ENCODE peak calls at places on chromosomes 2 and 18, in nine cellular contexts. One of them, this sample, is unnamed.
A peak's percentile ranks its signal among the peaks of the same experiment; 100 is the strongest.

GRCh38 chr18:37409870-37410269 is 155.7 kb downstream of the CELF4 start:
- DNase-seq in RPMI7951: no peak
- DNase-seq in HCT116: no peak
- DNase-seq in stimulated activated CD8-positive, alpha-beta memory T cell treated with anti-CD3 and anti-CD28 coated beads, Interleukin-7, amount 100 ng/mL, for 24 hours: no peak
- DNase-seq in activated gamma-delta T cell treated with Interleukin-2 at 50 U/mL for 16 hours: no peak
- DNase-seq in GM12865: no peak
- DNase-seq in psoas muscle: no peak
- DNase-seq in NB4: no peak
- DNase-seq in epithelial cell of esophagus: no peak
- DNase-seq in this sample: no peak

GRCh38 chr2:65666156-65666725 is 233.8 kb upstream of the SPRED2 start:
- DNase-seq in NB4: peak; percentile 93
- DNase-seq in RPMI7951: peak; percentile 83
- DNase-seq in psoas muscle: no peak
- DNase-seq in HCT116: no peak
- DNase-seq in activated gamma-delta T cell treated with Interleukin-2 at 50 U/mL for 16 hours: no peak
- DNase-seq in stimulated activated CD8-positive, alpha-beta memory T cell treated with anti-CD3 and anti-CD28 coated beads, Interleukin-7, amount 100 ng/mL, for 24 hours: no peak
- DNase-seq in epithelial cell of esophagus: peak; percentile 62
- DNase-seq in GM12865: peak; percentile 89
- DNase-seq in this sample: no peak

GRCh38 chr2:26727641-26728561 is 35.4 kb downstream of the KCNK3 start:
- DNase-seq in HCT116: no peak
- DNase-seq in stimulated activated CD8-positive, alpha-beta memory T cell treated with anti-CD3 and anti-CD28 coated beads, Interleukin-7, amount 100 ng/mL, for 24 hours: no peak
- DNase-seq in NB4: no peak
- DNase-seq in psoas muscle: no peak
- DNase-seq in activated gamma-delta T cell treated with Interleukin-2 at 50 U/mL for 16 hours: no peak
- DNase-seq in epithelial cell of esophagus: no peak
- DNase-seq in RPMI7951: no peak
- DNase-seq in GM12865: no peak
- DNase-seq in this sample: no peak

GRCh38 chr2:176814740-176815367 is 397.7 kb upstream of the HNRNPA3 start:
- DNase-seq in HCT116: peak; percentile 12
- DNase-seq in psoas muscle: no peak
- DNase-seq in activated gamma-delta T cell treated with Interleukin-2 at 50 U/mL for 16 hours: no peak
- DNase-seq in NB4: peak; percentile 34
- DNase-seq in GM12865: peak; percentile 52
- DNase-seq in RPMI7951: peak; percentile 32
- DNase-seq in stimulated activated CD8-positive, alpha-beta memory T cell treated with anti-CD3 and anti-CD28 coated beads, Interleukin-7, amount 100 ng/mL, for 24 hours: no peak
- DNase-seq in epithelial cell of esophagus: peak; percentile 20
- DNase-seq in this sample: peak; percentile 61

GRCh38 chr2:211748339-211748738 is 790.3 kb downstream of the ERBB4 start:
- DNase-seq in activated gamma-delta T cell treated with Interleukin-2 at 50 U/mL for 16 hours: no peak
- DNase-seq in epithelial cell of esophagus: no peak
- DNase-seq in RPMI7951: no peak
- DNase-seq in GM12865: no peak
- DNase-seq in stimulated activated CD8-positive, alpha-beta memory T cell treated with anti-CD3 and anti-CD28 coated beads, Interleukin-7, amount 100 ng/mL, for 24 hours: no peak
- DNase-seq in NB4: no peak
- DNase-seq in HCT116: no peak
- DNase-seq in psoas muscle: no peak
- DNase-seq in this sample: no peak

GRCh38 chr2:1518891-1519530 is 105.7 kb downstream of the TPO start:
- DNase-seq in stimulated activated CD8-positive, alpha-beta memory T cell treated with anti-CD3 and anti-CD28 coated beads, Interleukin-7, amount 100 ng/mL, for 24 hours: no peak
- DNase-seq in RPMI7951: peak; percentile 55
- DNase-seq in GM12865: no peak
- DNase-seq in activated gamma-delta T cell treated with Interleukin-2 at 50 U/mL for 16 hours: no peak
- DNase-seq in epithelial cell of esophagus: no peak
- DNase-seq in HCT116: no peak
- DNase-seq in psoas muscle: no peak
- DNase-seq in NB4: no peak
- DNase-seq in this sample: no peak

GRCh38 chr2:23069935-23070334 is 315.0 kb upstream of the KLHL29 start:
- DNase-seq in activated gamma-delta T cell treated with Interleukin-2 at 50 U/mL for 16 hours: no peak
- DNase-seq in HCT116: no peak
- DNase-seq in GM12865: no peak
- DNase-seq in epithelial cell of esophagus: no peak
- DNase-seq in psoas muscle: no peak
- DNase-seq in NB4: no peak
- DNase-seq in stimulated activated CD8-positive, alpha-beta memory T cell treated with anti-CD3 and anti-CD28 coated beads, Interleukin-7, amount 100 ng/mL, for 24 hours: no peak
- DNase-seq in RPMI7951: no peak
- DNase-seq in this sample: no peak

GRCh38 chr2:129760669-129761068 is 218.8 kb upstream of the RAB6C start:
- DNase-seq in RPMI7951: no peak
- DNase-seq in psoas muscle: no peak
- DNase-seq in activated gamma-delta T cell treated with Interleukin-2 at 50 U/mL for 16 hours: no peak
- DNase-seq in NB4: no peak
- DNase-seq in stimulated activated CD8-positive, alpha-beta memory T cell treated with anti-CD3 and anti-CD28 coated beads, Interleukin-7, amount 100 ng/mL, for 24 hours: no peak
- DNase-seq in GM12865: no peak
- DNase-seq in epithelial cell of esophagus: no peak
- DNase-seq in HCT116: no peak
- DNase-seq in this sample: no peak

GRCh38 chr2:11749646-11750349 is 3.4 kb downstream of the LPIN1 start:
- DNase-seq in psoas muscle: no peak
- DNase-seq in stimulated activated CD8-positive, alpha-beta memory T cell treated with anti-CD3 and anti-CD28 coated beads, Interleukin-7, amount 100 ng/mL, for 24 hours: no peak
- DNase-seq in GM12865: peak; percentile 85
- DNase-seq in epithelial cell of esophagus: no peak
- DNase-seq in activated gamma-delta T cell treated with Interleukin-2 at 50 U/mL for 16 hours: no peak
- DNase-seq in HCT116: no peak
- DNase-seq in NB4: no peak
- DNase-seq in RPMI7951: peak; percentile 59
- DNase-seq in this sample: no peak

GRCh38 chr18:59388180-59388579 is 29.1 kb upstream of the LMAN1 start:
- DNase-seq in RPMI7951: no peak
- DNase-seq in activated gamma-delta T cell treated with Interleukin-2 at 50 U/mL for 16 hours: no peak
- DNase-seq in NB4: no peak
- DNase-seq in GM12865: no peak
- DNase-seq in psoas muscle: no peak
- DNase-seq in stimulated activated CD8-positive, alpha-beta memory T cell treated with anti-CD3 and anti-CD28 coated beads, Interleukin-7, amount 100 ng/mL, for 24 hours: no peak
- DNase-seq in HCT116: no peak
- DNase-seq in epithelial cell of esophagus: no peak
- DNase-seq in this sample: no peak

GRCh38 chr18:26656944-26657536 is 108.7 kb upstream of the KCTD1 start:
- DNase-seq in NB4: peak; percentile 72
- DNase-seq in stimulated activated CD8-positive, alpha-beta memory T cell treated with anti-CD3 and anti-CD28 coated beads, Interleukin-7, amount 100 ng/mL, for 24 hours: no peak
- DNase-seq in GM12865: peak; percentile 54
- DNase-seq in RPMI7951: peak; percentile 68
- DNase-seq in HCT116: no peak
- DNase-seq in psoas muscle: peak; percentile 75
- DNase-seq in epithelial cell of esophagus: peak; percentile 71
- DNase-seq in activated gamma-delta T cell treated with Interleukin-2 at 50 U/mL for 16 hours: no peak
- DNase-seq in this sample: peak; percentile 64

GRCh38 chr2:47189635-47190034 is 34.5 kb upstream of the STPG4 start:
- DNase-seq in NB4: no peak
- DNase-seq in GM12865: no peak
- DNase-seq in epithelial cell of esophagus: peak; percentile 50
- DNase-seq in HCT116: no peak
- DNase-seq in stimulated activated CD8-positive, alpha-beta memory T cell treated with anti-CD3 and anti-CD28 coated beads, Interleukin-7, amount 100 ng/mL, for 24 hours: no peak
- DNase-seq in RPMI7951: peak; percentile 72
- DNase-seq in psoas muscle: no peak
- DNase-seq in activated gamma-delta T cell treated with Interleukin-2 at 50 U/mL for 16 hours: no peak
- DNase-seq in this sample: peak; percentile 80

GRCh38 chr2:217398101-217398500 is 538.2 kb upstream of the TNP1 start:
- DNase-seq in psoas muscle: no peak
- DNase-seq in HCT116: no peak
- DNase-seq in activated gamma-delta T cell treated with Interleukin-2 at 50 U/mL for 16 hours: no peak
- DNase-seq in RPMI7951: no peak
- DNase-seq in GM12865: no peak
- DNase-seq in epithelial cell of esophagus: no peak
- DNase-seq in NB4: no peak
- DNase-seq in stimulated activated CD8-positive, alpha-beta memory T cell treated with anti-CD3 and anti-CD28 coated beads, Interleukin-7, amount 100 ng/mL, for 24 hours: no peak
- DNase-seq in this sample: no peak

GRCh38 chr2:55877101-55877500 is 46.5 kb downstream of the EFEMP1 start:
- DNase-seq in HCT116: no peak
- DNase-seq in NB4: no peak
- DNase-seq in stimulated activated CD8-positive, alpha-beta memory T cell treated with anti-CD3 and anti-CD28 coated beads, Interleukin-7, amount 100 ng/mL, for 24 hours: no peak
- DNase-seq in RPMI7951: no peak
- DNase-seq in GM12865: no peak
- DNase-seq in epithelial cell of esophagus: no peak
- DNase-seq in activated gamma-delta T cell treated with Interleukin-2 at 50 U/mL for 16 hours: no peak
- DNase-seq in psoas muscle: no peak
- DNase-seq in this sample: no peak

GRCh38 chr18:68972176-68972575 is 174.3 kb downstream of the CCDC102B start:
- DNase-seq in stimulated activated CD8-positive, alpha-beta memory T cell treated with anti-CD3 and anti-CD28 coated beads, Interleukin-7, amount 100 ng/mL, for 24 hours: no peak
- DNase-seq in activated gamma-delta T cell treated with Interleukin-2 at 50 U/mL for 16 hours: no peak
- DNase-seq in RPMI7951: peak; percentile 14
- DNase-seq in epithelial cell of esophagus: peak; percentile 33
- DNase-seq in psoas muscle: no peak
- DNase-seq in GM12865: no peak
- DNase-seq in NB4: no peak
- DNase-seq in HCT116: no peak
- DNase-seq in this sample: no peak

GRCh38 chr18:36047521-36047920 is 19.8 kb downstream of the RPRD1A start:
- DNase-seq in HCT116: no peak
- DNase-seq in epithelial cell of esophagus: no peak
- DNase-seq in activated gamma-delta T cell treated with Interleukin-2 at 50 U/mL for 16 hours: no peak
- DNase-seq in RPMI7951: no peak
- DNase-seq in psoas muscle: no peak
- DNase-seq in stimulated activated CD8-positive, alpha-beta memory T cell treated with anti-CD3 and anti-CD28 coated beads, Interleukin-7, amount 100 ng/mL, for 24 hours: no peak
- DNase-seq in GM12865: no peak
- DNase-seq in NB4: no peak
- DNase-seq in this sample: no peak

GRCh38 chr2:147092266-147092665 is 752.6 kb upstream of the ACVR2A start:
- DNase-seq in RPMI7951: no peak
- DNase-seq in stimulated activated CD8-positive, alpha-beta memory T cell treated with anti-CD3 and anti-CD28 coated beads, Interleukin-7, amount 100 ng/mL, for 24 hours: no peak
- DNase-seq in NB4: no peak
- DNase-seq in activated gamma-delta T cell treated with Interleukin-2 at 50 U/mL for 16 hours: no peak
- DNase-seq in GM12865: no peak
- DNase-seq in psoas muscle: no peak
- DNase-seq in epithelial cell of esophagus: no peak
- DNase-seq in HCT116: no peak
- DNase-seq in this sample: no peak

GRCh38 chr2:133787207-133787606 is 218.9 kb upstream of the NCKAP5 start:
- DNase-seq in HCT116: no peak
- DNase-seq in RPMI7951: peak; percentile 60
- DNase-seq in psoas muscle: no peak
- DNase-seq in stimulated activated CD8-positive, alpha-beta memory T cell treated with anti-CD3 and anti-CD28 coated beads, Interleukin-7, amount 100 ng/mL, for 24 hours: no peak
- DNase-seq in activated gamma-delta T cell treated with Interleukin-2 at 50 U/mL for 16 hours: no peak
- DNase-seq in NB4: no peak
- DNase-seq in epithelial cell of esophagus: peak; percentile 56
- DNase-seq in GM12865: no peak
- DNase-seq in this sample: no peak

GRCh38 chr2:203534486-203535077 is 519 bp downstream of the RAPH1 start:
- DNase-seq in epithelial cell of esophagus: peak; percentile 29
- DNase-seq in stimulated activated CD8-positive, alpha-beta memory T cell treated with anti-CD3 and anti-CD28 coated beads, Interleukin-7, amount 100 ng/mL, for 24 hours: no peak
- DNase-seq in psoas muscle: no peak
- DNase-seq in NB4: peak; percentile 63
- DNase-seq in GM12865: peak; percentile 17
- DNase-seq in HCT116: no peak
- DNase-seq in RPMI7951: no peak
- DNase-seq in activated gamma-delta T cell treated with Interleukin-2 at 50 U/mL for 16 hours: peak; percentile 14
- DNase-seq in this sample: no peak

GRCh38 chr18:49959176-49959575 is 145.8 kb upstream of the ACAA2 start:
- DNase-seq in epithelial cell of esophagus: no peak
- DNase-seq in GM12865: peak; percentile 61
- DNase-seq in activated gamma-delta T cell treated with Interleukin-2 at 50 U/mL for 16 hours: peak; percentile 16
- DNase-seq in psoas muscle: no peak
- DNase-seq in NB4: no peak
- DNase-seq in HCT116: no peak
- DNase-seq in RPMI7951: no peak
- DNase-seq in stimulated activated CD8-positive, alpha-beta memory T cell treated with anti-CD3 and anti-CD28 coated beads, Interleukin-7, amount 100 ng/mL, for 24 hours: no peak
- DNase-seq in this sample: no peak

GRCh38 chr18:31102020-31102684 is at the start of gene DSC2:
- DNase-seq in epithelial cell of esophagus: peak; percentile 83
- DNase-seq in GM12865: no peak
- DNase-seq in HCT116: no peak
- DNase-seq in stimulated activated CD8-positive, alpha-beta memory T cell treated with anti-CD3 and anti-CD28 coated beads, Interleukin-7, amount 100 ng/mL, for 24 hours: no peak
- DNase-seq in activated gamma-delta T cell treated with Interleukin-2 at 50 U/mL for 16 hours: no peak
- DNase-seq in NB4: no peak
- DNase-seq in psoas muscle: peak; percentile 17
- DNase-seq in RPMI7951: no peak
- DNase-seq in this sample: no peak

GRCh38 chr2:109446531-109447131 is 167.1 kb downstream of the SEPTIN10 start:
- DNase-seq in RPMI7951: peak; percentile 88
- DNase-seq in psoas muscle: no peak
- DNase-seq in activated gamma-delta T cell treated with Interleukin-2 at 50 U/mL for 16 hours: no peak
- DNase-seq in stimulated activated CD8-positive, alpha-beta memory T cell treated with anti-CD3 and anti-CD28 coated beads, Interleukin-7, amount 100 ng/mL, for 24 hours: no peak
- DNase-seq in GM12865: no peak
- DNase-seq in HCT116: no peak
- DNase-seq in NB4: no peak
- DNase-seq in epithelial cell of esophagus: no peak
- DNase-seq in this sample: no peak

This sample was measured in dermis microvascular lymphatic vessel endothelial cell.